ENCODE peak calls at places on chromosomes 12 and 14, in four cellular contexts. One of them, this sample, is unnamed.

GRCh38 chr12:95215925-95216324 is 1.3 kb downstream of the FGD6 start:
- DNase-seq in fibroblast of lung: peak; percentile 80
- DNase-seq in A549: peak; percentile 51
- DNase-seq in colonic mucosa: no peak
- DNase-seq in this sample: peak; percentile 67

GRCh38 chr14:38536376-38537038 is 280.6 kb upstream of the CLEC14A start:
- DNase-seq in fibroblast of lung: no peak
- DNase-seq in A549: no peak
- DNase-seq in colonic mucosa: no peak
- DNase-seq in this sample: no peak

GRCh38 chr12:45590646-45591045 is 138.9 kb upstream of the ARID2 start:
- DNase-seq in fibroblast of lung: no peak
- DNase-seq in A549: no peak
- DNase-seq in colonic mucosa: no peak
- DNase-seq in this sample: no peak

GRCh38 chr14:50040401-50040775 is 76.0 kb downstream of the VCPKMT start:
- DNase-seq in fibroblast of lung: peak; percentile 71
- DNase-seq in A549: peak; percentile 54
- DNase-seq in colonic mucosa: no peak
- DNase-seq in this sample: peak; percentile 77

GRCh38 chr14:99758121-99758871 is 34.9 kb upstream of the EML1 start:
- DNase-seq in fibroblast of lung: peak; percentile 93
- DNase-seq in A549: peak; percentile 53
- DNase-seq in colonic mucosa: no peak
- DNase-seq in this sample: peak; percentile 95

GRCh38 chr14:97703006-97703760 is 906.0 kb downstream of the VRK1 start:
- DNase-seq in fibroblast of lung: no peak
- DNase-seq in A549: no peak
- DNase-seq in colonic mucosa: no peak
- DNase-seq in this sample: no peak

GRCh38 chr14:68977137-68977740 is 1.9 kb downstream of the ACTN1 start:
- DNase-seq in fibroblast of lung: no peak
- DNase-seq in A549: no peak
- DNase-seq in colonic mucosa: no peak
- DNase-seq in this sample: no peak

GRCh38 chr12:70609203-70609602 is 28.0 kb downstream of the PTPRB start:
- DNase-seq in fibroblast of lung: no peak
- DNase-seq in A549: no peak
- DNase-seq in colonic mucosa: peak; percentile 40
- DNase-seq in this sample: no peak

GRCh38 chr12:104083769-104084475 is 19.6 kb downstream of the HCFC2 start:
- DNase-seq in fibroblast of lung: no peak
- DNase-seq in A549: no peak
- DNase-seq in colonic mucosa: no peak
- DNase-seq in this sample: no peak

GRCh38 chr14:23365353-23366162 is 586 bp upstream of the EFS start:
- DNase-seq in fibroblast of lung: peak; percentile 19
- DNase-seq in A549: no peak
- DNase-seq in colonic mucosa: no peak
- DNase-seq in this sample: peak; percentile 10

GRCh38 chr14:23364164-23364571 is 804 bp downstream of the EFS start:
- DNase-seq in fibroblast of lung: peak; percentile 9
- DNase-seq in A549: no peak
- DNase-seq in colonic mucosa: no peak
- DNase-seq in this sample: peak; percentile 4

GRCh38 chr14:23366163-23366921 is 1.4 kb upstream of the EFS start:
- DNase-seq in fibroblast of lung: peak; percentile 81
- DNase-seq in A549: no peak
- DNase-seq in colonic mucosa: peak; percentile 53
- DNase-seq in this sample: peak; percentile 68

GRCh38 chr14:23362200-23362599 is 2.8 kb downstream of the EFS start:
- DNase-seq in fibroblast of lung: peak; percentile 11
- DNase-seq in A549: peak; percentile 21
- DNase-seq in colonic mucosa: no peak
- DNase-seq in this sample: peak; percentile 22

GRCh38 chr14:23364604-23365352 is at the start of gene EFS:
- DNase-seq in fibroblast of lung: peak; percentile 49
- DNase-seq in A549: no peak
- DNase-seq in colonic mucosa: no peak
- DNase-seq in this sample: peak; percentile 10
- H3K4me3 ChIP-seq in fibroblast of lung: peak within 1 kb of the TSS; percentile 17
- H3K4me3 ChIP-seq in A549: no peak within 1 kb of the TSS
- H3K4me3 ChIP-seq in colonic mucosa: peak within 1 kb of the TSS; percentile 27
- H3K4me3 ChIP-seq in this sample: peak within 1 kb of the TSS; percentile 58

GRCh38 chr14:52950410-52950897 is 396 bp downstream of the FERMT2 start:
- DNase-seq in fibroblast of lung: peak; percentile 50
- DNase-seq in A549: peak; percentile 55
- DNase-seq in colonic mucosa: peak; percentile 52
- DNase-seq in this sample: peak; percentile 30

GRCh38 chr14:52949249-52949648 is 1.6 kb downstream of the FERMT2 start:
- DNase-seq in fibroblast of lung: no peak
- DNase-seq in A549: no peak
- DNase-seq in colonic mucosa: no peak
- DNase-seq in this sample: no peak

GRCh38 chr14:52949711-52950409 is 990 bp downstream of the FERMT2 start:
- DNase-seq in fibroblast of lung: peak; percentile 61
- DNase-seq in A549: peak; percentile 48
- DNase-seq in colonic mucosa: no peak
- DNase-seq in this sample: peak; percentile 63

GRCh38 chr14:52948836-52949235 is 2.0 kb downstream of the FERMT2 start:
- DNase-seq in fibroblast of lung: no peak
- DNase-seq in A549: no peak
- DNase-seq in colonic mucosa: no peak
- DNase-seq in this sample: no peak

DNA sequence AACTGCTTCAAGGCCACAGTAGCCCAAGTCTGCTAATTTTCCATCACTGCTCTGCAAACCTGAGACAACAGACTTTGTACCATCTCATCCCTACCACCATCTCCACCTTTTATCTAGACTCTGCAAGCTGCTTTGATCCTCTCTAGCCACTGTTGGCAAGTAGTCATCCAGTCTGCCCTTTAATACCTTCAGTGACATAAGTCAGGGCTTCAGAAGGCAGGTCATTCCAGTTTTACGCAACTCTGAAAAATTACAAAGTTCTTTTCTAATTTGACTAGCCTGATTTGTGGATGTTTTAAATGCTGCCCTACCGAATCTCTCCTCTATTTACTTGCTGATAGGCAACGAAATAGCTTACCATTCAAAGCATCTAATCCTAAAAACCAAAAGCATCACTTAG is 2.8 kb downstream of the FERMT2 start:
- DNase-seq in fibroblast of lung: no peak
- DNase-seq in A549: no peak
- DNase-seq in colonic mucosa: no peak
- DNase-seq in this sample: no peak
- H3K4me3 ChIP-seq in fibroblast of lung: peak overlapping the region; percentile 100
- H3K4me3 ChIP-seq in A549: no peak overlapping the region
- H3K4me3 ChIP-seq in colonic mucosa: no peak overlapping the region
- H3K4me3 ChIP-seq in this sample: peak overlapping the region; percentile 98

GRCh38 chr12:49903700-49904423 is at the start of gene FAIM2:
- DNase-seq in fibroblast of lung: peak; percentile 84
- DNase-seq in A549: no peak
- DNase-seq in colonic mucosa: no peak
- DNase-seq in this sample: peak; percentile 39
- H3K4me3 ChIP-seq in fibroblast of lung: peak within 1 kb of the TSS; percentile 13
- H3K4me3 ChIP-seq in A549: no peak within 1 kb of the TSS
- H3K4me3 ChIP-seq in colonic mucosa: peak within 1 kb of the TSS; percentile 11
- H3K4me3 ChIP-seq in this sample: peak within 1 kb of the TSS; percentile 42

GRCh38 chr12:113473400-113473799 is 1.7 kb upstream of the LHX5 start:
- DNase-seq in fibroblast of lung: no peak
- DNase-seq in A549: no peak
- DNase-seq in colonic mucosa: no peak
- DNase-seq in this sample: no peak
- H3K4me3 ChIP-seq in fibroblast of lung: no peak overlapping the region
- H3K4me3 ChIP-seq in A549: no peak overlapping the region
- H3K4me3 ChIP-seq in colonic mucosa: no peak overlapping the region
- H3K4me3 ChIP-seq in this sample: no peak overlapping the region

GRCh38 chr12:49189731-49190314 is 943 bp upstream of the TUBA1A start:
- DNase-seq in fibroblast of lung: no peak
- DNase-seq in A549: no peak
- DNase-seq in colonic mucosa: no peak
- DNase-seq in this sample: no peak
- H3K4me3 ChIP-seq in fibroblast of lung: peak overlapping the region; percentile 65
- H3K4me3 ChIP-seq in A549: peak overlapping the region; percentile 89
- H3K4me3 ChIP-seq in colonic mucosa: no peak overlapping the region
- H3K4me3 ChIP-seq in this sample: peak overlapping the region; percentile 96

GRCh38 chr14:70188608-70189540 is at the start of gene SLC8A3:
- DNase-seq in fibroblast of lung: peak; percentile 42
- DNase-seq in A549: peak; percentile 40
- DNase-seq in colonic mucosa: peak; percentile 22
- DNase-seq in this sample: peak; percentile 44

GRCh38 chr14:70188292-70188607 is 501 bp downstream of the SLC8A3 start:
- DNase-seq in fibroblast of lung: no peak
- DNase-seq in A549: no peak
- DNase-seq in colonic mucosa: no peak
- DNase-seq in this sample: no peak

GRCh38 chr14:70183991-70184390 is 4.8 kb downstream of the SLC8A3 start:
- DNase-seq in fibroblast of lung: no peak
- DNase-seq in A549: no peak
- DNase-seq in colonic mucosa: no peak
- DNase-seq in this sample: no peak

GRCh38 chr14:70189678-70190077 is 927 bp upstream of the SLC8A3 start:
- DNase-seq in fibroblast of lung: no peak
- DNase-seq in A549: no peak
- DNase-seq in colonic mucosa: no peak
- DNase-seq in this sample: no peak

DNA sequence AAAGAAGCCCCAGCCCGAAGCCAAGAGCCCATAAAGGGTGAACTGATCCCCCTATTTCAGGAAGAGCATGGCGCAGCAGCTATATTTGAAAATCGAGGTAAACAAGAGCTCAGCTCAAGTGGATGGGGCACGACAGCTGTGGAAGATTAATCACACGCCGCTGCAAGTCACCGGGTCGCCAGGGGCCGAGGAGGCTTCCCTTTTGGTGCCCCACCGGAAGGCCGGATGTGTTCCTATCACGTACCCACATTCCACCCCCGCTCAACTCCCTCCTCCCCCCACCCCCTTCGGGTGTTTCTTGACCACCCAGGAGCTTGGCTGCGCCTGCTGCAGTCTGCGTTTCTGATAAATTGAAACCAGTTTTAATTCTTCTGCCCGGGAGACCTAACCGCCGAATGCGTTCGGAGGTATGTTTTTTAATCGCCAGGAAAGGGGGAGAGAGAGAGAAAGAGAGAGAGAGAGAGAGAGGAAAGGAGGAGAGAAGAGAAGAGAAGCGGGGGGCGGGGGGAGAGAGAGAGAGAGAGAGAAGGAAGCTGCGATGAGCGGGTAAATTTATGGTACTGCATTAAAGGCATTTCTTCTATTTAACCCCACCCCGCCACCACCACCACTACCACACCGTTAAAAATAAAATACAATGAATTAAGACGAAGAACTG is 1.8 kb downstream of the SLC8A3 start:
- DNase-seq in fibroblast of lung: peak; percentile 7
- DNase-seq in A549: no peak
- DNase-seq in colonic mucosa: peak; percentile 41
- DNase-seq in this sample: no peak
- H3K4me3 ChIP-seq in fibroblast of lung: peak overlapping the region; percentile 16
- H3K4me3 ChIP-seq in A549: no peak overlapping the region
- H3K4me3 ChIP-seq in colonic mucosa: peak overlapping the region; percentile 29
- H3K4me3 ChIP-seq in this sample: peak overlapping the region; percentile 54